ENCODE peak calls at places on chromosomes 1 and 21, in nine cellular contexts. A is CD8-positive, alpha-beta memory T cell; J is GM23338; E is body of pancreas; Y is IMR-90; R is OCI-LY7; G is CD8-positive, alpha-beta T cell; S is PC-3; T is neuronal stem cell. N is an unnamed sample.

GRCh38 chr1:227730630-227731151 is 4.4 kb downstream of the JMJD4 start:
- DNase-seq in T (no peak), Y (no peak), G (no peak), A (no peak), J (no peak), R (no peak), S (no peak), E (no peak), N (no peak)

GRCh38 chr1:207321790-207322530 is 482 bp downstream of the CD55 start:
- DNase-seq in G (no peak), J (peak; percentile 55), E (no peak), S (peak; percentile 51), A (no peak), Y (no peak), R (peak; percentile 53), T (peak; percentile 4), N (peak; percentile 46)

GRCh38 chr1:201673093-201673492 is 134.2 kb downstream of the NAV1 start:
- DNase-seq in E (no peak), R (no peak), T (no peak), G (no peak), Y (no peak), S (no peak), J (no peak), A (no peak), N (no peak)

GRCh38 chr1:41907446-41907845 is 11.3 kb downstream of the HIVEP3 start:
- DNase-seq in J (no peak), A (no peak), T (no peak), G (no peak), S (no peak), E (no peak), Y (no peak), R (no peak), N (no peak)

GRCh38 chr1:200355815-200356214 is 54.0 kb downstream of the ZNF281 start:
- DNase-seq in A (no peak), S (no peak), G (no peak), E (no peak), Y (no peak), T (no peak), J (no peak), R (no peak), N (no peak)

GRCh38 chr21:17818158-17819113 is 720 bp downstream of the C21orf91 start:
- DNase-seq in A (peak; percentile 44), S (peak; percentile 56), J (peak; percentile 76), T (peak; percentile 49), Y (peak; percentile 23), G (peak; percentile 58), E (peak; percentile 32), R (peak; percentile 78), N (peak; percentile 62)

GRCh38 chr1:95352767-95353166 is 118.8 kb downstream of the RWDD3 start:
- DNase-seq in G (no peak), T (no peak), J (no peak), E (no peak), Y (no peak), R (no peak), A (no peak), S (no peak), N (no peak)

GRCh38 chr1:237390798-237391197 is 348.8 kb downstream of the RYR2 start:
- DNase-seq in J (no peak), T (no peak), R (no peak), G (no peak), Y (no peak), A (no peak), E (no peak), S (no peak), N (no peak)

GRCh38 chr1:182430263-182431068 is 19.5 kb upstream of the RGSL1 start:
- DNase-seq in R (no peak), T (no peak), A (peak; percentile 51), G (peak; percentile 31), Y (peak; percentile 42), S (peak; percentile 2), J (no peak), E (no peak), N (no peak)

GRCh38 chr1:32765561-32766327 is 51.4 kb downstream of the YARS1 start:
- DNase-seq in A (no peak), R (no peak), G (no peak), T (no peak), J (peak; percentile 86), E (no peak), Y (no peak), S (no peak), N (no peak)

GRCh38 chr1:48048980-48049379 is 51.8 kb upstream of the TRABD2B start:
- DNase-seq in J (no peak), Y (no peak), R (no peak), S (no peak), T (no peak), E (no peak), G (no peak), A (no peak), N (no peak)

GRCh38 chr1:177620636-177621190 is 349.1 kb downstream of the SEC16B start:
- DNase-seq in S (peak; percentile 36), G (no peak), T (no peak), R (no peak), E (no peak), A (no peak), Y (peak; percentile 3), J (no peak), N (peak; percentile 51)

GRCh38 chr1:42820813-42821212 is 3.6 kb upstream of the SVBP start:
- DNase-seq in A (no peak), S (no peak), G (no peak), E (no peak), R (no peak), Y (no peak), T (no peak), J (no peak), N (no peak)

GRCh38 chr1:51627672-51628071 is 10.8 kb downstream of the OSBPL9 start:
- DNase-seq in T (no peak), Y (peak; percentile 67), E (no peak), S (peak; percentile 59), G (no peak), J (peak; percentile 75), R (peak; percentile 50), A (no peak), N (peak; percentile 65)

GRCh38 chr1:94039514-94039870 is 81.5 kb downstream of the ABCA4 start:
- DNase-seq in E (peak; percentile 60), R (peak; percentile 67), T (peak; percentile 86), G (peak; percentile 49), Y (peak; percentile 62), J (peak; percentile 96), A (peak; percentile 16), S (peak; percentile 80), N (peak; percentile 85)

GRCh38 chr1:84370831-84371394 is 27.4 kb upstream of the DNASE2B start:
- DNase-seq in S (peak; percentile 41), Y (peak; percentile 88), J (no peak), T (no peak), G (peak; percentile 13), E (no peak), A (no peak), R (no peak), N (peak; percentile 25)

GRCh38 chr1:206896261-206896660 is 982 bp upstream of the IL24 start:
- DNase-seq in T (no peak), S (no peak), A (no peak), R (no peak), E (no peak), J (no peak), G (no peak), Y (no peak), N (no peak)

GRCh38 chr1:11233208-11233607 is 29.1 kb downstream of the MTOR start:
- DNase-seq in E (no peak), J (no peak), T (no peak), Y (no peak), R (no peak), G (no peak), S (no peak), A (no peak), N (no peak)
- H3K36me3 ChIP-seq in E (peaks cover 60% of the 10 kb centered on the region), J (peaks cover 76% of the 10 kb centered on the region), T (peaks cover 58% of the 10 kb centered on the region), Y (peaks cover 67% of the 10 kb centered on the region), R (peaks cover 100% of the 10 kb centered on the region), G (peaks cover 60% of the 10 kb centered on the region), S (peaks cover 61% of the 10 kb centered on the region), A (peaks cover 76% of the 10 kb centered on the region), N (peaks cover 96% of the 10 kb centered on the region)

DNA sequence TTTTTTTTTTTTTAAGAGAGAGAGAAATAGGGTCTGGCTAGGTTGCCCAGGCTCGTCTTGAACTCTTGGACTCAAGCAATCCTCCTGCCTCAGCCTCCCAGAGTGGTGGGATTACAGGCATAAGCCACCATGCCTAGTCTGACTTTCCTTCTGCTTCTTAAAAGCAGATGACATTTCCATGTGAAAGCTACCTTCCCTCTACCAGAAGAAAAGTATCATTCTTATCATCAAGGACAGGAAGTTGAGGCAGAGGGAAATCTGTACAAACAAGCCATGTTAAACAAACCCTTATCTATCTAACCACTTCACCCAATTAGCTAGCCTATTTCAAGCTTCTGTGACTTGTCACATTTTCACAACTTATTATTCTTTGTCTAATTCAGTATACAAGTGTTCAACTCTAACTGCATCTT is 54.8 kb downstream of the SAMSN1 start:
- DNase-seq in A (no peak), R (no peak), T (no peak), E (no peak), S (no peak), G (no peak), Y (no peak), J (no peak), N (no peak)
- H3K4me1 ChIP-seq in A (no peaks in the 10 kb centered on the region), R (no peaks in the 10 kb centered on the region), T (no peaks in the 10 kb centered on the region), E (no peaks in the 10 kb centered on the region), S (no peaks in the 10 kb centered on the region), G (no peaks in the 10 kb centered on the region), Y (no peaks in the 10 kb centered on the region), J (no peaks in the 10 kb centered on the region), N (peaks cover 4% of the 10 kb centered on the region)

DNA sequence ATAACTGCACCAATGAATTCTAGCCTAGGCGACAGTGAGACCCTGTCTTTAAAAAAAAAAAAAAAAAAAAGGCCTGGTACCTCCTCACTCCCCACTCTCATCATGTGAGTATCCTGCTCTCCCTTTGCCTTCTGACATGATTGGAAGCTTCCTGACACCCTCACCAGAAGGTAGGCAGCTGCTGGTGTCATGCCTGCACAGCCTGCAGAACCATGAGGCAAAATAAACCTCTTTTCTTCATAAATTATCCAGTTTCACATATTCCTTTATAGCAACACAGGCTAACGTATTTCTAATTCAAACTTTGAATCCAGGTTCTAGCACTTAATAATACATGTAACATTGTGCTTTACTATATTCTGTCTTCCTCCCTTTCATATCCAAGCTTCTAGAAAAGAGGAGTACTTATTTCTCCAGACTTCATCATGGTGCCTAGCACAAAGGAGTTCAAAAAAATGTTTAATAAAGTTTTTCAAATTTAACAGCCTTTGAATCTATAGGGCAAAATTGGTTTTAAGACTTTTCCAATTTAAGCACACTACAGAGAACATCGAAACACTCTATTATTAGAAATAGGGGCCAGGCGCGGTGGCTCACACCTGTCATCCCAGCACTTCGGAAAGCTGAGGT is 5.6 kb downstream of the AHCTF1 start:
- DNase-seq in E (no peak), R (no peak), S (no peak), G (no peak), J (no peak), A (no peak), Y (no peak), T (no peak), N (no peak)
- H3K36me3 ChIP-seq in E (no peaks in the 10 kb centered on the region), R (peaks cover 87% of the 10 kb centered on the region), S (peaks cover 23% of the 10 kb centered on the region), G (no peaks in the 10 kb centered on the region), J (no peaks in the 10 kb centered on the region), A (peaks cover 4% of the 10 kb centered on the region), Y (peaks cover 6% of the 10 kb centered on the region), T (peaks cover 2% of the 10 kb centered on the region), N (peaks cover 13% of the 10 kb centered on the region)

GRCh38 chr1:37549341-37549740 is 4.8 kb downstream of the SNIP1 start:
- DNase-seq in G (no peak), Y (peak; percentile 44), A (no peak), E (no peak), S (no peak), R (no peak), J (no peak), T (no peak), N (no peak)
- H3K4me1 ChIP-seq in G (peaks cover 21% of the 10 kb centered on the region), Y (peaks cover 3% of the 10 kb centered on the region), A (peaks cover 18% of the 10 kb centered on the region), E (peaks cover 20% of the 10 kb centered on the region), S (peaks cover 16% of the 10 kb centered on the region), R (peaks cover 12% of the 10 kb centered on the region), J (peaks cover 6% of the 10 kb centered on the region), T (peaks cover 3% of the 10 kb centered on the region), N (peaks cover 21% of the 10 kb centered on the region)